ENCODE peak calls at places on chromosomes 16 and 17, in eight cellular contexts. One of them, this sample, is unnamed.

GRCh38 chr17:33183487-33184026 is 109.5 kb downstream of the ASIC2 start:
- DNase-seq in stomach: no peak
- DNase-seq in A549: no peak
- DNase-seq in GM12878: no peak
- DNase-seq in ovary: no peak
- DNase-seq in SK-N-SH: no peak
- DNase-seq in HepG2: no peak
- DNase-seq in sigmoid colon: no peak
- DNase-seq in this sample: no peak

GRCh38 chr16:48479955-48480354 is 94.7 kb upstream of the SIAH1 start:
- DNase-seq in stomach: no peak
- DNase-seq in A549: no peak
- DNase-seq in GM12878: no peak
- DNase-seq in ovary: no peak
- DNase-seq in SK-N-SH: no peak
- DNase-seq in HepG2: peak
- DNase-seq in sigmoid colon: no peak
- DNase-seq in this sample: no peak

GRCh38 chr17:80227156-80227555 is 6.9 kb downstream of the SLC26A11 start:
- DNase-seq in stomach: no peak
- DNase-seq in A549: no peak
- DNase-seq in GM12878: no peak
- DNase-seq in ovary: no peak
- DNase-seq in SK-N-SH: no peak
- DNase-seq in HepG2: no peak
- DNase-seq in sigmoid colon: no peak
- DNase-seq in this sample: no peak

GRCh38 chr17:56978441-56979090 is 635 bp downstream of the SCPEP1 start:
- DNase-seq in stomach: no peak
- DNase-seq in A549: no peak
- DNase-seq in GM12878: no peak
- DNase-seq in ovary: no peak
- DNase-seq in SK-N-SH: peak
- DNase-seq in HepG2: no peak
- DNase-seq in sigmoid colon: no peak
- DNase-seq in this sample: no peak

GRCh38 chr17:42288985-42289862 is 926 bp downstream of the STAT5A start:
- DNase-seq in stomach: peak
- DNase-seq in A549: no peak
- DNase-seq in GM12878: no peak
- DNase-seq in ovary: peak
- DNase-seq in SK-N-SH: no peak
- DNase-seq in HepG2: no peak
- DNase-seq in sigmoid colon: peak
- DNase-seq in this sample: peak

GRCh38 chr17:1423456-1424135 is 23.6 kb upstream of the YWHAE start:
- DNase-seq in stomach: no peak
- DNase-seq in A549: no peak
- DNase-seq in GM12878: no peak
- DNase-seq in ovary: no peak
- DNase-seq in SK-N-SH: no peak
- DNase-seq in HepG2: no peak
- DNase-seq in sigmoid colon: no peak
- DNase-seq in this sample: no peak

GRCh38 chr16:4315185-4316102 is at the start of gene GLIS2:
- DNase-seq in stomach: peak
- DNase-seq in A549: peak
- DNase-seq in GM12878: no peak
- DNase-seq in ovary: peak
- DNase-seq in SK-N-SH: peak
- DNase-seq in HepG2: no peak
- DNase-seq in sigmoid colon: peak
- DNase-seq in this sample: peak

GRCh38 chr17:55140751-55141150 is 124.0 kb upstream of the HLF start:
- DNase-seq in stomach: no peak
- DNase-seq in A549: no peak
- DNase-seq in GM12878: no peak
- DNase-seq in ovary: no peak
- DNase-seq in SK-N-SH: no peak
- DNase-seq in HepG2: no peak
- DNase-seq in sigmoid colon: no peak
- DNase-seq in this sample: no peak

GRCh38 chr17:77581480-77581879 is 377.0 kb upstream of the TNRC6C start:
- DNase-seq in stomach: no peak
- DNase-seq in A549: peak
- DNase-seq in GM12878: no peak
- DNase-seq in ovary: no peak
- DNase-seq in SK-N-SH: no peak
- DNase-seq in HepG2: no peak
- DNase-seq in sigmoid colon: no peak
- DNase-seq in this sample: no peak

GRCh38 chr16:90042946-90043514 is 23.8 kb upstream of the DBNDD1 start:
- DNase-seq in stomach: no peak
- DNase-seq in A549: no peak
- DNase-seq in GM12878: no peak
- DNase-seq in ovary: no peak
- DNase-seq in SK-N-SH: no peak
- DNase-seq in HepG2: no peak
- DNase-seq in sigmoid colon: no peak
- DNase-seq in this sample: no peak

GRCh38 chr17:21252875-21253645 is at the start of gene NATD1:
- DNase-seq in stomach: peak
- DNase-seq in A549: peak
- DNase-seq in GM12878: no peak
- DNase-seq in ovary: peak
- DNase-seq in SK-N-SH: peak
- DNase-seq in HepG2: peak
- DNase-seq in sigmoid colon: peak
- DNase-seq in this sample: peak

GRCh38 chr16:2942045-2942444 is 22.0 kb upstream of the KREMEN2 start:
- DNase-seq in stomach: no peak
- DNase-seq in A549: no peak
- DNase-seq in GM12878: no peak
- DNase-seq in ovary: no peak
- DNase-seq in SK-N-SH: no peak
- DNase-seq in HepG2: no peak
- DNase-seq in sigmoid colon: no peak
- DNase-seq in this sample: no peak

GRCh38 chr17:48626202-48626469 is at the start of gene HOXB9:
- DNase-seq in stomach: no peak
- DNase-seq in A549: no peak
- DNase-seq in GM12878: no peak
- DNase-seq in ovary: no peak
- DNase-seq in SK-N-SH: no peak
- DNase-seq in HepG2: no peak
- DNase-seq in sigmoid colon: no peak
- DNase-seq in this sample: no peak
- TF ChIP-seq EP300 in stomach: no peak
- TF ChIP-seq EP300 in A549: no peak
- TF ChIP-seq EP300 in GM12878: no peak
- TF ChIP-seq EP300 in ovary: no peak
- TF ChIP-seq EP300 in SK-N-SH: no peak
- TF ChIP-seq EP300 in HepG2: no peak
- TF ChIP-seq EP300 in sigmoid colon: no peak
- TF ChIP-seq EP300 in this sample: no peak

DNA sequence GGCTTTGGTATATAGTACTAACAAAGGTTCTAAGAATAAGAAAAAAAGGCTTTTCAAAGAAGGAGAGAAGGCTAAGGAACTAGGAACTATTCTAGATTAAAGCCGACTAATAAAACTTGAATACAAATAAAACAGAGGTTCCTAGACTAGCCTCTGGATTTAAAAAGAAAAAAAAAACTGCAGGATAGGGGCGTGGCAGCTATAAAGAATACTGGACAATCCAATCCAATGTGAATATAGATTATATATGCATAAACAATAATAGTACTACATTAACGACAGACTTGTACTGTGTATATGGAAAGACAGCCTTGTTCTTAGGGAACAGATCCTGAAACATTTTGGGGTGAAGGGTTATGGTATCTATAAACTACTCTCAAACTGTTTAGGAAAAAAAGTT is 23.9 kb upstream of the ANKFY1 start:
- DNase-seq in stomach: no peak
- DNase-seq in A549: no peak
- DNase-seq in GM12878: no peak
- DNase-seq in ovary: no peak
- DNase-seq in SK-N-SH: no peak
- DNase-seq in HepG2: no peak
- DNase-seq in sigmoid colon: no peak
- DNase-seq in this sample: no peak
- TF ChIP-seq EP300 in stomach: no peak
- TF ChIP-seq EP300 in A549: no peak
- TF ChIP-seq EP300 in GM12878: no peak
- TF ChIP-seq EP300 in ovary: no peak
- TF ChIP-seq EP300 in SK-N-SH: no peak
- TF ChIP-seq EP300 in HepG2: no peak
- TF ChIP-seq EP300 in sigmoid colon: no peak
- TF ChIP-seq EP300 in this sample: no peak

GRCh38 chr16:85007815-85008214 is 3.5 kb downstream of the ZDHHC7 start:
- DNase-seq in stomach: no peak
- DNase-seq in A549: no peak
- DNase-seq in GM12878: no peak
- DNase-seq in ovary: no peak
- DNase-seq in SK-N-SH: no peak
- DNase-seq in HepG2: no peak
- DNase-seq in sigmoid colon: no peak
- DNase-seq in this sample: no peak

GRCh38 chr16:85004587-85005205 is 6.6 kb downstream of the ZDHHC7 start:
- DNase-seq in stomach: peak
- DNase-seq in A549: peak
- DNase-seq in GM12878: no peak
- DNase-seq in ovary: peak
- DNase-seq in SK-N-SH: no peak
- DNase-seq in HepG2: no peak
- DNase-seq in sigmoid colon: no peak
- DNase-seq in this sample: no peak

GRCh38 chr16:85006639-85007038 is 4.7 kb downstream of the ZDHHC7 start:
- DNase-seq in stomach: no peak
- DNase-seq in A549: no peak
- DNase-seq in GM12878: no peak
- DNase-seq in ovary: no peak
- DNase-seq in SK-N-SH: no peak
- DNase-seq in HepG2: no peak
- DNase-seq in sigmoid colon: no peak
- DNase-seq in this sample: no peak

GRCh38 chr16:85003723-85004586 is 7.4 kb downstream of the ZDHHC7 start:
- DNase-seq in stomach: no peak
- DNase-seq in A549: no peak
- DNase-seq in GM12878: no peak
- DNase-seq in ovary: no peak
- DNase-seq in SK-N-SH: no peak
- DNase-seq in HepG2: no peak
- DNase-seq in sigmoid colon: no peak
- DNase-seq in this sample: no peak

DNA sequence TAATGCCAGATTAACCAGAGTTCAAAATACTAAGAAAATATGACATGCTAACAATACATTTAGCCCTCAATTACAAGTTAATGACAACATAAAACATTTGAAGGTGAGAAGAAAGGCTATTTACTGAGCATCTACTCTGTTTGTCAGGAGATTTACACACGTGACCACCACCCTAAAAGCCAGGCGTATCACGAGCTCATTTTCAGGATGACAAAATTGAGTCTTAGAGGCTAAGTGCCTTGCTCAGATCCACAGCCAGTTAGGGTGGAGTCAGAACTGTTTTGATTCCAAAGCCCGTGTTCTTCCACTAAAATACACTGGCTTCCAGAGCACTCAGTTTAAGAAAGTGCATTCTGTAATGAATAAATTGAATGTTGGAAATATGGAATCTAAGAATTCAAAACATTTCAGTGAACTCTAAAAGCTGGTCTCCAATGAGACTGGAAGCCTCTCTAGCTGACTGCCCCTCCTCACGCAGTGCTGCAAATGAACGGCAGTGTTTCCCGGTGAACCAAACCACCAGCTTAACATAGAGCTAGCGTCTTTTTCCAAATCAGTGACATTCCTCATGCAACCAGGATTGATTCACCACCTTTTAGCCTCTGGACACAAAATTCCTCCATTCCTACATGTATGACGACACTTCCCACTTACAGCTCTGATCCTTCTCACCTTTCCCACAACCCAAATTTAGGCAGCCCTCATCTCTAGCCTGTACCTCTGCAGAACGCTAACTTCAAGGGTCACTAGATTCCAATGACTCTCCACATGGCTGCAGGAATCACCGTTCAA is 5.9 kb downstream of the ZDHHC7 start:
- DNase-seq in stomach: no peak
- DNase-seq in A549: no peak
- DNase-seq in GM12878: no peak
- DNase-seq in ovary: peak
- DNase-seq in SK-N-SH: no peak
- DNase-seq in HepG2: no peak
- DNase-seq in sigmoid colon: peak
- DNase-seq in this sample: no peak
- TF ChIP-seq EP300 in stomach: no peak
- TF ChIP-seq EP300 in A549: no peak
- TF ChIP-seq EP300 in GM12878: no peak
- TF ChIP-seq EP300 in ovary: no peak
- TF ChIP-seq EP300 in SK-N-SH: no peak
- TF ChIP-seq EP300 in HepG2: no peak
- TF ChIP-seq EP300 in sigmoid colon: no peak
- TF ChIP-seq EP300 in this sample: no peak

GRCh38 chr17:35944151-35944550 is 638 bp upstream of the LYZL6 start:
- DNase-seq in stomach: no peak
- DNase-seq in A549: no peak
- DNase-seq in GM12878: no peak
- DNase-seq in ovary: no peak
- DNase-seq in SK-N-SH: no peak
- DNase-seq in HepG2: no peak
- DNase-seq in sigmoid colon: no peak
- DNase-seq in this sample: no peak

GRCh38 chr17:35942588-35943186 is 826 bp downstream of the LYZL6 start:
- DNase-seq in stomach: no peak
- DNase-seq in A549: no peak
- DNase-seq in GM12878: no peak
- DNase-seq in ovary: no peak
- DNase-seq in SK-N-SH: no peak
- DNase-seq in HepG2: no peak
- DNase-seq in sigmoid colon: no peak
- DNase-seq in this sample: no peak

GRCh38 chr17:35947156-35947585 is 3.7 kb upstream of the LYZL6 start:
- DNase-seq in stomach: peak
- DNase-seq in A549: peak
- DNase-seq in GM12878: no peak
- DNase-seq in ovary: no peak
- DNase-seq in SK-N-SH: peak
- DNase-seq in HepG2: peak
- DNase-seq in sigmoid colon: no peak
- DNase-seq in this sample: peak

GRCh38 chr17:35948092-35948491 is 4.6 kb upstream of the LYZL6 start:
- DNase-seq in stomach: no peak
- DNase-seq in A549: no peak
- DNase-seq in GM12878: no peak
- DNase-seq in ovary: no peak
- DNase-seq in SK-N-SH: no peak
- DNase-seq in HepG2: no peak
- DNase-seq in sigmoid colon: no peak
- DNase-seq in this sample: no peak

DNA sequence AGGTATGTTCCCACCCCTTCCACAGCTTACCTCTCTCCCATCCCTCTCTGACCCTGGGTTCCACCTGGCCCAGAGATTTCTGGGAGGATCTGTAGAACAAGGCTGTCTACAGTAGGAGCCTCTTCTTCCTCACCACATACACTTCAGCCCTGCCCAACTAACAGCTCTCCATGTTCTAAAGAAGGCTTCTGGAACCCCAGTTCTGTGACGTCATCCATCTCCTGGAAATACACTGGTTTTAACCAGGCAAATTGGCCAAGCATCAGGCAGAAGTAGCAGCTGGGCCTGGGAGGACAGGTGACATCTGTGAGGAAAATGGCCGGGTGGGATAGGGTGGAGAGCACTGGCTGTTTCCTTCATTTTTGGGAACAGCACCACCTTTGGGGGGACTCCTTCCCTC is at the start of gene LYZL6:
- DNase-seq in stomach: no peak
- DNase-seq in A549: no peak
- DNase-seq in GM12878: no peak
- DNase-seq in ovary: no peak
- DNase-seq in SK-N-SH: no peak
- DNase-seq in HepG2: no peak
- DNase-seq in sigmoid colon: no peak
- DNase-seq in this sample: no peak
- TF ChIP-seq EP300 in stomach: no peak
- TF ChIP-seq EP300 in A549: no peak
- TF ChIP-seq EP300 in GM12878: no peak
- TF ChIP-seq EP300 in ovary: no peak
- TF ChIP-seq EP300 in SK-N-SH: no peak
- TF ChIP-seq EP300 in HepG2: no peak
- TF ChIP-seq EP300 in sigmoid colon: no peak
- TF ChIP-seq EP300 in this sample: no peak

This sample was measured in tibial nerve.